ENCODE peak calls at places on chromosome 4, in four cellular contexts. A is brain microvascular endothelial cell, E is spleen, Y is mammary epithelial cell. C is an unnamed sample.

GRCh38 chr4:36757623-36758311 is 476.4 kb downstream of the DTHD1 start:
- DNase-seq in A (no peak), E (no peak), Y (no peak), C (no peak)

GRCh38 chr4:145779319-145779801 is 99.4 kb downstream of the C4orf51 start:
- DNase-seq in A (no peak), E (no peak), Y (no peak), C (no peak)

GRCh38 chr4:162852642-162853041 is 314.0 kb downstream of the NAF1 start:
- DNase-seq in A (no peak), E (no peak), Y (no peak), C (no peak)

GRCh38 chr4:153153339-153153851 is 50.8 kb upstream of the TRIM2 start:
- DNase-seq in A (peak; percentile 11), E (peak; percentile 87), Y (peak; percentile 51), C (no peak)

GRCh38 chr4:159505275-159505975 is 402.5 kb downstream of the RAPGEF2 start:
- DNase-seq in A (no peak), E (no peak), Y (no peak), C (no peak)

GRCh38 chr4:89752932-89753598 is 83.9 kb downstream of the SNCA start:
- DNase-seq in A (peak; percentile 74), E (no peak), Y (peak; percentile 45), C (peak; percentile 43)

GRCh38 chr4:149584703-149585102 is 230.9 kb downstream of the IQCM start:
- DNase-seq in A (no peak), E (no peak), Y (no peak), C (no peak)

GRCh38 chr4:113591982-113592381 is 169.6 kb downstream of the CAMK2D start:
- DNase-seq in A (no peak), E (no peak), Y (no peak), C (no peak)

GRCh38 chr4:105838082-105838481 is 57.2 kb upstream of the NPNT start:
- DNase-seq in A (no peak), E (no peak), Y (no peak), C (no peak)

GRCh38 chr4:155617312-155617711 is 49.3 kb upstream of the GUCY1A1 start:
- DNase-seq in A (no peak), E (no peak), Y (no peak), C (no peak)
- H3K27ac ChIP-seq in A (no peak overlapping the region), E (no peak overlapping the region), Y (no peak overlapping the region), C (no peak overlapping the region)

DNA sequence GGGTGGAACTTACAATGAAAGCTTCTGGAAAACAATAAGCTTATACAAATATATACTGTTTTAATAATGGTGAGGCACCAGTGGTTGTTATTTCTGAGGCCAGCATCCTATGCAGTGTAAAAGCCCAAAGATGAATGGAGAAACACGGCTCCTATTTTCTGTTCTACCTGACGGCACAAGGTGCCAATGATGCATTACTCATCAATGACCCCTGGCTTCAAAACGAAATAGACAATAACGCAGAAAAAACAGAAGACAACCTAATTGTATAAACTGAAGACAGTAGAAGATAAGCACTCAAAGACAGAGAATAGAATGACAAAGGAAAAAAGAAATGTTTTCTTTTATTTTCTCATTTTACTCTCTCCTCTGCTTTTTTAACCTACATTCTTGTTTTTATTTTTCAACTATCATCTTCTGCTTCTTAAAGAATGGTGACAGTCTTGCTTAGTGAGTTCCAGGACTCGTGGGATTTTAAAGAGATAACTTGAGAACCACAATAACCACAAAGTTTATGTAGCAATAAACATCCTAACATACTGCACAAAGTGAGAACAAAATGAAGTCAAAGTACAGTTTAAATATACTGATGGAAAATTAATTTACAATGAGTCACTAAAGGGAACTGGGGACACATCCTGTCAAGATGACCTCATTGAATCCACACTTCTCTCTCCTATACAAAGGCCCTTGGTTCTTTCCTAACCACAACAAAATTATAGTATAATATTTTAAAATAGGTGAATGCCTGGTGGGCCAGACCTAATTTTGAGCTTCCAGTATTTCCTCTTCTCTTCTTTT is 169.8 kb downstream of the BTC start:
- DNase-seq in A (peak; percentile 71), E (no peak), Y (peak; percentile 88), C (peak; percentile 60)
- H3K27ac ChIP-seq in A (peak overlapping the region; percentile 77), E (peak overlapping the region; percentile 3), Y (peak overlapping the region; percentile 91), C (peak overlapping the region; percentile 91)

GRCh38 chr4:119039160-119039559 is 96.5 kb upstream of the MYOZ2 start:
- DNase-seq in A (no peak), E (no peak), Y (no peak), C (no peak)
- H3K27ac ChIP-seq in A (no peak overlapping the region), E (no peak overlapping the region), Y (no peak overlapping the region), C (no peak overlapping the region)

DNA sequence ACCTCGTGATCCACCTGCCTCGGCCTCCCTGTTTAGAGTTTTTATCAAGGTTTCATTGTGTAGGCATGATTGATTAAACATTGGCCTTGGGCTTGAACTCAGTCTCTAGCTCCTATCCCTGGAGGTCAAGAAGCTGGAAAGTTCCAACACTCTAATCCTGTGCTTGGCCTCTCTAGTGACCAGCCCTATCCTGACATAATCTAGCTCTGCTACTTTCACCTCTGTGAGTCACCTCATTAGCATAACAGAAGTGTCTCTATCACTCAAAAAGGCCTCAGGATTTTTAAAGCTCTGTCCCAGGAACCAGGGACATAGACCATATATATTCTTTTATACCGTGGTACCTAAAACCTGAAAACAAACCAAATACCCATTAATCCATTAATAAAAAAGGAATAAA is 377.5 kb downstream of the CENPC start:
- DNase-seq in A (no peak), E (no peak), Y (no peak), C (no peak)
- H3K27ac ChIP-seq in A (no peak overlapping the region), E (no peak overlapping the region), Y (no peak overlapping the region), C (no peak overlapping the region)

DNA sequence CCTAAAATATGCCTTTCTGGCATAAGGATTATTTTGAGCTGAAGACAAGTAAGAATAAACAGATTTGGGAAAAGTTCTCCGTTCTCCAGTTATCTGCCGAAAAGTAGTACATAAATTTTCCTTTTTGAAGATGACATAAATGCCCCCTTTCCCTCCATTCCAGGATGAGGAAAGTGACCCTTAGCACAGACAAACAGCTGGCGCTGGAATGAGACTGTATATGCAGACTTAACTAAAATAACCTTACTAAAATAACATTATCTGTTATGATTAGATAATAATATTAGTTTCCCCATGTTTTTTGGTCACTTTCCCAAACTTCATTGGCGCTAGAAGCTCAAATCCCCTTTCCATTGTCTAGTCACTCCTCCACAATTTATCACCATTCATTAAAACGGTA is 21.5 kb downstream of the PDGFC start:
- DNase-seq in A (no peak), E (no peak), Y (no peak), C (no peak)
- H3K27ac ChIP-seq in A (peak overlapping the region; percentile 90), E (no peak overlapping the region), Y (peak overlapping the region; percentile 70), C (peak overlapping the region; percentile 89)

GRCh38 chr4:107858158-107858742 is 33.5 kb downstream of the SGMS2 start:
- DNase-seq in A (no peak), E (no peak), Y (no peak), C (no peak)

GRCh38 chr4:107862658-107863057 is 37.9 kb downstream of the SGMS2 start:
- DNase-seq in A (peak; percentile 79), E (no peak), Y (peak; percentile 97), C (peak; percentile 95)

GRCh38 chr4:107866726-107867125 is 42.0 kb downstream of the SGMS2 start:
- DNase-seq in A (no peak), E (no peak), Y (peak; percentile 35), C (no peak)

GRCh38 chr4:107863416-107863815 is 38.7 kb downstream of the SGMS2 start:
- DNase-seq in A (peak; percentile 34), E (no peak), Y (peak; percentile 23), C (no peak)

DNA sequence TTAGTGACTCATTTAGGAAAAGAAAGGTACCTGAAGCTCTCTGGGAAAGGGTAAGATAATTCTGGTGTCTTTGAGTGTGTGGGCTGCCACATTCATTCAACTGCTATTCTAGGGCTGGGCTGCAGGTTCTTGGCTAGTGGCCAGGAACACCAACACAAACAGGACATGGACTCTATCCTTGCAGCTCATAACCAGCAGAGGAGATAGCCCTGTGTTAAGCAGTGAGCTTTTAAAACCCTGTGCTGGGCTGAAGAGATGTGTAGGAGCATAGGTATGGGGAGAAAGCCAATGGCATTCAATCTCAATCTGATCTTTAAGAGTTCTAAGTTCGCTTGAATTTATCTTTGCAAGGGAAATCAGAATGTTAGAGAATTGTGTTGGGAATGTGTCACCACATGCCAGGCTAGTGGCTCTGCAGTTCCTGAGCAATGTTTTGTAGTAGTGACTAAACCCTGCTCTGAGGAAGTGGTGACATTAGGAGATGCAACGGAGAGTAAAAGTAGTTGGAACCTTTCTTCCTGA is 39.2 kb downstream of the SGMS2 start:
- DNase-seq in A (peak; percentile 74), E (no peak), Y (peak; percentile 81), C (no peak)
- H3K27ac ChIP-seq in A (peak overlapping the region; percentile 65), E (no peak overlapping the region), Y (peak overlapping the region; percentile 96), C (peak overlapping the region; percentile 87)

DNA sequence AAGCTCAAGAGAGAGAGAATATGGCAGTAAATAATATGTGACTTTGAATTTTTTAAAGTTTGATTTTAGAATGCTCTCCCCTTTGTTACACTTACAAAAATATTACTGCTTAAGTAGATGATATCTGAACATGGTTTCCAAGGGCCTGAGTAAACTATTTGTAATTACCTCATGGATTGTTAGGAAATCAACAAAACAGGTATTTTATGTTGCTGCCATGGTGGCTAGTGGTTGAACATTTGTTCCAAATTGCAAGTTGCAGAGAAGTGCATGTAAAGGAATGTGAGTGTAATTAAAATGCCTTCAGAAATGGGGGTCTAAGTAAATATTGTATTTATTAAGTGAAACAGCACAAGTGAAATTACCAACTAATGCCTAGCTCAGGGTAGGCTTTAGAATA is 27.6 kb downstream of the SEPTIN11 start:
- DNase-seq in A (no peak), E (no peak), Y (no peak), C (no peak)
- H3K27ac ChIP-seq in A (peak overlapping the region; percentile 77), E (no peak overlapping the region), Y (peak overlapping the region; percentile 6), C (peak overlapping the region; percentile 16)